ENCODE peak calls at places on chromosomes 5 and 9, in ten cellular contexts. One of them, this sample, is unnamed.
A peak's percentile ranks its signal among the peaks of the same experiment; 100 is the strongest.

GRCh38 chr5:138706655-138707480 is 46.4 kb upstream of the CTNNA1 start:
- DNase-seq in activated T-helper 1 cell treated with anti-CD3 and anti-CD28 coated beads, Interleukin-12 subunit alpha, Interleukin-12 subunit beta, Interleukin-2, Interleukin-4 antibody, amounts not matched to agents 30 ng/mL and 10 ng/mL and 1 ng/mL, durations not matched to agents 14 hours and 24 hours and 36 hours: no peak
- DNase-seq in AG10803: peak; percentile 79
- DNase-seq in activated CD4-positive, CD25-positive, alpha-beta regulatory T cell: no peak
- DNase-seq in RWPE2: no peak
- DNase-seq in psoas muscle: no peak
- DNase-seq in left ventricle myocardium superior: peak; percentile 38
- DNase-seq in AML-193: no peak
- DNase-seq in putamen: no peak
- DNase-seq in caudate nucleus: no peak
- DNase-seq in this sample: no peak

GRCh38 chr9:73146113-73146815 is 5.4 kb upstream of the ANXA1 start:
- DNase-seq in AG10803: no peak
- DNase-seq in putamen: no peak
- DNase-seq in activated T-helper 1 cell treated with anti-CD3 and anti-CD28 coated beads, Interleukin-12 subunit alpha, Interleukin-12 subunit beta, Interleukin-2, Interleukin-4 antibody, amounts not matched to agents 30 ng/mL and 10 ng/mL and 1 ng/mL, durations not matched to agents 14 hours and 24 hours and 36 hours: no peak
- DNase-seq in AML-193: no peak
- DNase-seq in RWPE2: no peak
- DNase-seq in left ventricle myocardium superior: no peak
- DNase-seq in caudate nucleus: no peak
- DNase-seq in activated CD4-positive, CD25-positive, alpha-beta regulatory T cell: no peak
- DNase-seq in psoas muscle: no peak
- DNase-seq in this sample: no peak

GRCh38 chr5:149651686-149652085 is 70.4 kb downstream of the ARHGEF37 start:
- DNase-seq in putamen: no peak
- DNase-seq in activated CD4-positive, CD25-positive, alpha-beta regulatory T cell: no peak
- DNase-seq in caudate nucleus: no peak
- DNase-seq in AG10803: no peak
- DNase-seq in AML-193: no peak
- DNase-seq in left ventricle myocardium superior: no peak
- DNase-seq in activated T-helper 1 cell treated with anti-CD3 and anti-CD28 coated beads, Interleukin-12 subunit alpha, Interleukin-12 subunit beta, Interleukin-2, Interleukin-4 antibody, amounts not matched to agents 30 ng/mL and 10 ng/mL and 1 ng/mL, durations not matched to agents 14 hours and 24 hours and 36 hours: no peak
- DNase-seq in RWPE2: no peak
- DNase-seq in psoas muscle: no peak
- DNase-seq in this sample: no peak

GRCh38 chr5:110478899-110479298 is 247.6 kb downstream of the TMEM232 start:
- DNase-seq in putamen: no peak
- DNase-seq in psoas muscle: no peak
- DNase-seq in AML-193: no peak
- DNase-seq in caudate nucleus: no peak
- DNase-seq in activated CD4-positive, CD25-positive, alpha-beta regulatory T cell: no peak
- DNase-seq in RWPE2: no peak
- DNase-seq in activated T-helper 1 cell treated with anti-CD3 and anti-CD28 coated beads, Interleukin-12 subunit alpha, Interleukin-12 subunit beta, Interleukin-2, Interleukin-4 antibody, amounts not matched to agents 30 ng/mL and 10 ng/mL and 1 ng/mL, durations not matched to agents 14 hours and 24 hours and 36 hours: no peak
- DNase-seq in left ventricle myocardium superior: no peak
- DNase-seq in AG10803: peak; percentile 96
- DNase-seq in this sample: no peak

GRCh38 chr9:131747352-131747751 is 7.5 kb upstream of the RAPGEF1 start:
- DNase-seq in putamen: no peak
- DNase-seq in AG10803: peak; percentile 75
- DNase-seq in left ventricle myocardium superior: no peak
- DNase-seq in caudate nucleus: peak; percentile 24
- DNase-seq in RWPE2: no peak
- DNase-seq in psoas muscle: no peak
- DNase-seq in activated CD4-positive, CD25-positive, alpha-beta regulatory T cell: no peak
- DNase-seq in AML-193: peak; percentile 78
- DNase-seq in activated T-helper 1 cell treated with anti-CD3 and anti-CD28 coated beads, Interleukin-12 subunit alpha, Interleukin-12 subunit beta, Interleukin-2, Interleukin-4 antibody, amounts not matched to agents 30 ng/mL and 10 ng/mL and 1 ng/mL, durations not matched to agents 14 hours and 24 hours and 36 hours: no peak
- DNase-seq in this sample: no peak

GRCh38 chr5:145589063-145589462 is 246.1 kb downstream of the PRELID2 start:
- DNase-seq in RWPE2: no peak
- DNase-seq in putamen: no peak
- DNase-seq in caudate nucleus: no peak
- DNase-seq in left ventricle myocardium superior: no peak
- DNase-seq in AML-193: no peak
- DNase-seq in activated T-helper 1 cell treated with anti-CD3 and anti-CD28 coated beads, Interleukin-12 subunit alpha, Interleukin-12 subunit beta, Interleukin-2, Interleukin-4 antibody, amounts not matched to agents 30 ng/mL and 10 ng/mL and 1 ng/mL, durations not matched to agents 14 hours and 24 hours and 36 hours: no peak
- DNase-seq in AG10803: no peak
- DNase-seq in activated CD4-positive, CD25-positive, alpha-beta regulatory T cell: no peak
- DNase-seq in psoas muscle: no peak
- DNase-seq in this sample: no peak

GRCh38 chr5:62256161-62257017 is 49.6 kb upstream of the KIF2A start:
- DNase-seq in activated CD4-positive, CD25-positive, alpha-beta regulatory T cell: no peak
- DNase-seq in left ventricle myocardium superior: no peak
- DNase-seq in AML-193: no peak
- DNase-seq in caudate nucleus: no peak
- DNase-seq in AG10803: no peak
- DNase-seq in activated T-helper 1 cell treated with anti-CD3 and anti-CD28 coated beads, Interleukin-12 subunit alpha, Interleukin-12 subunit beta, Interleukin-2, Interleukin-4 antibody, amounts not matched to agents 30 ng/mL and 10 ng/mL and 1 ng/mL, durations not matched to agents 14 hours and 24 hours and 36 hours: peak; percentile 18
- DNase-seq in psoas muscle: no peak
- DNase-seq in RWPE2: no peak
- DNase-seq in putamen: no peak
- DNase-seq in this sample: no peak

GRCh38 chr9:33924978-33925797 is 108.2 kb downstream of the UBE2R2 start:
- DNase-seq in RWPE2: no peak
- DNase-seq in activated T-helper 1 cell treated with anti-CD3 and anti-CD28 coated beads, Interleukin-12 subunit alpha, Interleukin-12 subunit beta, Interleukin-2, Interleukin-4 antibody, amounts not matched to agents 30 ng/mL and 10 ng/mL and 1 ng/mL, durations not matched to agents 14 hours and 24 hours and 36 hours: no peak
- DNase-seq in putamen: peak; percentile 61
- DNase-seq in AG10803: peak; percentile 58
- DNase-seq in psoas muscle: no peak
- DNase-seq in caudate nucleus: peak; percentile 66
- DNase-seq in AML-193: peak; percentile 19
- DNase-seq in activated CD4-positive, CD25-positive, alpha-beta regulatory T cell: no peak
- DNase-seq in left ventricle myocardium superior: peak; percentile 46
- DNase-seq in this sample: no peak

GRCh38 chr9:98062161-98062560 is 5.6 kb downstream of the NANS start:
- DNase-seq in RWPE2: no peak
- DNase-seq in psoas muscle: no peak
- DNase-seq in AML-193: no peak
- DNase-seq in activated CD4-positive, CD25-positive, alpha-beta regulatory T cell: no peak
- DNase-seq in caudate nucleus: no peak
- DNase-seq in activated T-helper 1 cell treated with anti-CD3 and anti-CD28 coated beads, Interleukin-12 subunit alpha, Interleukin-12 subunit beta, Interleukin-2, Interleukin-4 antibody, amounts not matched to agents 30 ng/mL and 10 ng/mL and 1 ng/mL, durations not matched to agents 14 hours and 24 hours and 36 hours: no peak
- DNase-seq in putamen: no peak
- DNase-seq in left ventricle myocardium superior: no peak
- DNase-seq in AG10803: no peak
- DNase-seq in this sample: no peak

GRCh38 chr9:33106827-33107621 is 30.6 kb upstream of the SMU1 start:
- DNase-seq in psoas muscle: peak; percentile 69
- DNase-seq in RWPE2: no peak
- DNase-seq in activated T-helper 1 cell treated with anti-CD3 and anti-CD28 coated beads, Interleukin-12 subunit alpha, Interleukin-12 subunit beta, Interleukin-2, Interleukin-4 antibody, amounts not matched to agents 30 ng/mL and 10 ng/mL and 1 ng/mL, durations not matched to agents 14 hours and 24 hours and 36 hours: no peak
- DNase-seq in left ventricle myocardium superior: peak; percentile 63
- DNase-seq in AML-193: no peak
- DNase-seq in putamen: no peak
- DNase-seq in caudate nucleus: no peak
- DNase-seq in activated CD4-positive, CD25-positive, alpha-beta regulatory T cell: no peak
- DNase-seq in AG10803: peak; percentile 98
- DNase-seq in this sample: no peak

GRCh38 chr5:61784337-61784736 is 452.3 kb downstream of the ZSWIM6 start:
- DNase-seq in putamen: no peak
- DNase-seq in AML-193: no peak
- DNase-seq in activated CD4-positive, CD25-positive, alpha-beta regulatory T cell: no peak
- DNase-seq in left ventricle myocardium superior: no peak
- DNase-seq in caudate nucleus: no peak
- DNase-seq in RWPE2: no peak
- DNase-seq in psoas muscle: no peak
- DNase-seq in AG10803: peak; percentile 23
- DNase-seq in activated T-helper 1 cell treated with anti-CD3 and anti-CD28 coated beads, Interleukin-12 subunit alpha, Interleukin-12 subunit beta, Interleukin-2, Interleukin-4 antibody, amounts not matched to agents 30 ng/mL and 10 ng/mL and 1 ng/mL, durations not matched to agents 14 hours and 24 hours and 36 hours: no peak
- DNase-seq in this sample: no peak

GRCh38 chr5:113195726-113196125 is 219.1 kb downstream of the DCP2 start:
- DNase-seq in activated CD4-positive, CD25-positive, alpha-beta regulatory T cell: no peak
- DNase-seq in left ventricle myocardium superior: no peak
- DNase-seq in RWPE2: no peak
- DNase-seq in AML-193: no peak
- DNase-seq in activated T-helper 1 cell treated with anti-CD3 and anti-CD28 coated beads, Interleukin-12 subunit alpha, Interleukin-12 subunit beta, Interleukin-2, Interleukin-4 antibody, amounts not matched to agents 30 ng/mL and 10 ng/mL and 1 ng/mL, durations not matched to agents 14 hours and 24 hours and 36 hours: no peak
- DNase-seq in caudate nucleus: no peak
- DNase-seq in psoas muscle: no peak
- DNase-seq in putamen: no peak
- DNase-seq in AG10803: no peak
- DNase-seq in this sample: no peak

GRCh38 chr9:107755267-107755666 is 265.7 kb upstream of the KLF4 start:
- DNase-seq in AG10803: peak; percentile 75
- DNase-seq in putamen: no peak
- DNase-seq in activated T-helper 1 cell treated with anti-CD3 and anti-CD28 coated beads, Interleukin-12 subunit alpha, Interleukin-12 subunit beta, Interleukin-2, Interleukin-4 antibody, amounts not matched to agents 30 ng/mL and 10 ng/mL and 1 ng/mL, durations not matched to agents 14 hours and 24 hours and 36 hours: no peak
- DNase-seq in caudate nucleus: no peak
- DNase-seq in RWPE2: no peak
- DNase-seq in psoas muscle: no peak
- DNase-seq in left ventricle myocardium superior: no peak
- DNase-seq in activated CD4-positive, CD25-positive, alpha-beta regulatory T cell: no peak
- DNase-seq in AML-193: no peak
- DNase-seq in this sample: no peak

GRCh38 chr9:40914772-40915659 is 213.5 kb downstream of the FOXD4L6 start:
- DNase-seq in caudate nucleus: no peak
- DNase-seq in psoas muscle: no peak
- DNase-seq in AML-193: no peak
- DNase-seq in left ventricle myocardium superior: no peak
- DNase-seq in RWPE2: no peak
- DNase-seq in activated T-helper 1 cell treated with anti-CD3 and anti-CD28 coated beads, Interleukin-12 subunit alpha, Interleukin-12 subunit beta, Interleukin-2, Interleukin-4 antibody, amounts not matched to agents 30 ng/mL and 10 ng/mL and 1 ng/mL, durations not matched to agents 14 hours and 24 hours and 36 hours: no peak
- DNase-seq in activated CD4-positive, CD25-positive, alpha-beta regulatory T cell: no peak
- DNase-seq in AG10803: no peak
- DNase-seq in putamen: no peak
- DNase-seq in this sample: no peak

GRCh38 chr5:180970875-180971274 is 17.8 kb upstream of the BTNL3 start:
- DNase-seq in activated T-helper 1 cell treated with anti-CD3 and anti-CD28 coated beads, Interleukin-12 subunit alpha, Interleukin-12 subunit beta, Interleukin-2, Interleukin-4 antibody, amounts not matched to agents 30 ng/mL and 10 ng/mL and 1 ng/mL, durations not matched to agents 14 hours and 24 hours and 36 hours: no peak
- DNase-seq in putamen: no peak
- DNase-seq in RWPE2: no peak
- DNase-seq in psoas muscle: no peak
- DNase-seq in AML-193: no peak
- DNase-seq in caudate nucleus: no peak
- DNase-seq in activated CD4-positive, CD25-positive, alpha-beta regulatory T cell: no peak
- DNase-seq in AG10803: no peak
- DNase-seq in left ventricle myocardium superior: no peak
- DNase-seq in this sample: no peak

GRCh38 chr5:74275204-74275992 is 365.1 kb downstream of the ENC1 start:
- DNase-seq in AML-193: peak; percentile 37
- DNase-seq in AG10803: peak; percentile 95
- DNase-seq in caudate nucleus: no peak
- DNase-seq in putamen: no peak
- DNase-seq in psoas muscle: no peak
- DNase-seq in left ventricle myocardium superior: no peak
- DNase-seq in RWPE2: no peak
- DNase-seq in activated CD4-positive, CD25-positive, alpha-beta regulatory T cell: no peak
- DNase-seq in activated T-helper 1 cell treated with anti-CD3 and anti-CD28 coated beads, Interleukin-12 subunit alpha, Interleukin-12 subunit beta, Interleukin-2, Interleukin-4 antibody, amounts not matched to agents 30 ng/mL and 10 ng/mL and 1 ng/mL, durations not matched to agents 14 hours and 24 hours and 36 hours: no peak
- DNase-seq in this sample: no peak

GRCh38 chr9:89798546-89799120 is 193.8 kb downstream of the GADD45G start:
- DNase-seq in left ventricle myocardium superior: no peak
- DNase-seq in RWPE2: no peak
- DNase-seq in psoas muscle: no peak
- DNase-seq in AG10803: no peak
- DNase-seq in activated CD4-positive, CD25-positive, alpha-beta regulatory T cell: no peak
- DNase-seq in AML-193: no peak
- DNase-seq in caudate nucleus: no peak
- DNase-seq in activated T-helper 1 cell treated with anti-CD3 and anti-CD28 coated beads, Interleukin-12 subunit alpha, Interleukin-12 subunit beta, Interleukin-2, Interleukin-4 antibody, amounts not matched to agents 30 ng/mL and 10 ng/mL and 1 ng/mL, durations not matched to agents 14 hours and 24 hours and 36 hours: no peak
- DNase-seq in putamen: no peak
- DNase-seq in this sample: no peak

GRCh38 chr9:121613009-121613766 is 38.2 kb upstream of the DAB2IP start:
- DNase-seq in putamen: no peak
- DNase-seq in left ventricle myocardium superior: no peak
- DNase-seq in AML-193: no peak
- DNase-seq in RWPE2: no peak
- DNase-seq in AG10803: no peak
- DNase-seq in activated CD4-positive, CD25-positive, alpha-beta regulatory T cell: no peak
- DNase-seq in activated T-helper 1 cell treated with anti-CD3 and anti-CD28 coated beads, Interleukin-12 subunit alpha, Interleukin-12 subunit beta, Interleukin-2, Interleukin-4 antibody, amounts not matched to agents 30 ng/mL and 10 ng/mL and 1 ng/mL, durations not matched to agents 14 hours and 24 hours and 36 hours: no peak
- DNase-seq in psoas muscle: no peak
- DNase-seq in caudate nucleus: no peak
- DNase-seq in this sample: no peak

GRCh38 chr5:155260798-155261197 is 247.2 kb downstream of the KIF4B start:
- DNase-seq in activated CD4-positive, CD25-positive, alpha-beta regulatory T cell: no peak
- DNase-seq in activated T-helper 1 cell treated with anti-CD3 and anti-CD28 coated beads, Interleukin-12 subunit alpha, Interleukin-12 subunit beta, Interleukin-2, Interleukin-4 antibody, amounts not matched to agents 30 ng/mL and 10 ng/mL and 1 ng/mL, durations not matched to agents 14 hours and 24 hours and 36 hours: no peak
- DNase-seq in RWPE2: no peak
- DNase-seq in psoas muscle: no peak
- DNase-seq in putamen: no peak
- DNase-seq in AG10803: no peak
- DNase-seq in caudate nucleus: no peak
- DNase-seq in left ventricle myocardium superior: no peak
- DNase-seq in AML-193: peak; percentile 44
- DNase-seq in this sample: peak; percentile 12

GRCh38 chr5:5347442-5347841 is 75.0 kb upstream of the ICE1 start:
- DNase-seq in putamen: no peak
- DNase-seq in activated CD4-positive, CD25-positive, alpha-beta regulatory T cell: no peak
- DNase-seq in AML-193: no peak
- DNase-seq in caudate nucleus: no peak
- DNase-seq in AG10803: no peak
- DNase-seq in psoas muscle: no peak
- DNase-seq in left ventricle myocardium superior: no peak
- DNase-seq in activated T-helper 1 cell treated with anti-CD3 and anti-CD28 coated beads, Interleukin-12 subunit alpha, Interleukin-12 subunit beta, Interleukin-2, Interleukin-4 antibody, amounts not matched to agents 30 ng/mL and 10 ng/mL and 1 ng/mL, durations not matched to agents 14 hours and 24 hours and 36 hours: no peak
- DNase-seq in RWPE2: no peak
- DNase-seq in this sample: no peak

GRCh38 chr9:38192731-38193130 is 123.7 kb upstream of the SHB start:
- DNase-seq in psoas muscle: no peak
- DNase-seq in AML-193: no peak
- DNase-seq in RWPE2: no peak
- DNase-seq in activated CD4-positive, CD25-positive, alpha-beta regulatory T cell: no peak
- DNase-seq in caudate nucleus: no peak
- DNase-seq in putamen: no peak
- DNase-seq in AG10803: no peak
- DNase-seq in left ventricle myocardium superior: no peak
- DNase-seq in activated T-helper 1 cell treated with anti-CD3 and anti-CD28 coated beads, Interleukin-12 subunit alpha, Interleukin-12 subunit beta, Interleukin-2, Interleukin-4 antibody, amounts not matched to agents 30 ng/mL and 10 ng/mL and 1 ng/mL, durations not matched to agents 14 hours and 24 hours and 36 hours: no peak
- DNase-seq in this sample: no peak

GRCh38 chr5:159198063-159199036 is 11.0 kb downstream of the RNF145 start:
- DNase-seq in RWPE2: no peak
- DNase-seq in left ventricle myocardium superior: no peak
- DNase-seq in psoas muscle: no peak
- DNase-seq in AG10803: no peak
- DNase-seq in activated CD4-positive, CD25-positive, alpha-beta regulatory T cell: no peak
- DNase-seq in putamen: no peak
- DNase-seq in activated T-helper 1 cell treated with anti-CD3 and anti-CD28 coated beads, Interleukin-12 subunit alpha, Interleukin-12 subunit beta, Interleukin-2, Interleukin-4 antibody, amounts not matched to agents 30 ng/mL and 10 ng/mL and 1 ng/mL, durations not matched to agents 14 hours and 24 hours and 36 hours: no peak
- DNase-seq in AML-193: peak; percentile 66
- DNase-seq in caudate nucleus: no peak
- DNase-seq in this sample: no peak

GRCh38 chr9:131671150-131671549 is 68.7 kb downstream of the RAPGEF1 start:
- DNase-seq in activated T-helper 1 cell treated with anti-CD3 and anti-CD28 coated beads, Interleukin-12 subunit alpha, Interleukin-12 subunit beta, Interleukin-2, Interleukin-4 antibody, amounts not matched to agents 30 ng/mL and 10 ng/mL and 1 ng/mL, durations not matched to agents 14 hours and 24 hours and 36 hours: no peak
- DNase-seq in RWPE2: no peak
- DNase-seq in putamen: no peak
- DNase-seq in caudate nucleus: no peak
- DNase-seq in psoas muscle: no peak
- DNase-seq in left ventricle myocardium superior: no peak
- DNase-seq in AG10803: no peak
- DNase-seq in activated CD4-positive, CD25-positive, alpha-beta regulatory T cell: no peak
- DNase-seq in AML-193: no peak
- DNase-seq in this sample: no peak

GRCh38 chr5:68320094-68320986 is 104.8 kb downstream of the PIK3R1 start:
- DNase-seq in RWPE2: no peak
- DNase-seq in caudate nucleus: no peak
- DNase-seq in AG10803: no peak
- DNase-seq in activated T-helper 1 cell treated with anti-CD3 and anti-CD28 coated beads, Interleukin-12 subunit alpha, Interleukin-12 subunit beta, Interleukin-2, Interleukin-4 antibody, amounts not matched to agents 30 ng/mL and 10 ng/mL and 1 ng/mL, durations not matched to agents 14 hours and 24 hours and 36 hours: no peak
- DNase-seq in left ventricle myocardium superior: no peak
- DNase-seq in AML-193: no peak
- DNase-seq in putamen: no peak
- DNase-seq in psoas muscle: no peak
- DNase-seq in activated CD4-positive, CD25-positive, alpha-beta regulatory T cell: no peak
- DNase-seq in this sample: no peak

GRCh38 chr9:135505406-135506187 is 5.1 kb downstream of the MRPS2 start:
- DNase-seq in left ventricle myocardium superior: peak; percentile 27
- DNase-seq in RWPE2: peak; percentile 49
- DNase-seq in activated T-helper 1 cell treated with anti-CD3 and anti-CD28 coated beads, Interleukin-12 subunit alpha, Interleukin-12 subunit beta, Interleukin-2, Interleukin-4 antibody, amounts not matched to agents 30 ng/mL and 10 ng/mL and 1 ng/mL, durations not matched to agents 14 hours and 24 hours and 36 hours: no peak
- DNase-seq in activated CD4-positive, CD25-positive, alpha-beta regulatory T cell: no peak
- DNase-seq in caudate nucleus: no peak
- DNase-seq in psoas muscle: no peak
- DNase-seq in putamen: no peak
- DNase-seq in AG10803: no peak
- DNase-seq in AML-193: no peak
- DNase-seq in this sample: no peak

This sample was measured in NCI-H187.